ENCODE peak calls at places on chromosomes 11 and 22, in eight cellular contexts. One of them, this sample, is unnamed. For H3K4me1, the result is how much of the 10 kb centered on the place peaks cover.

GRCh38 chr11:119323532-119324033 is 6.7 kb upstream of the MCAM start:
- DNase-seq in fibroblast of lung: peak
- DNase-seq in tibial nerve: peak
- DNase-seq in testis: peak
- DNase-seq in GM23248: peak
- DNase-seq in tibial artery: peak
- DNase-seq in right cardiac atrium: peak
- DNase-seq in effector memory CD4-positive, alpha-beta T cell: peak
- DNase-seq in this sample: peak

GRCh38 chr11:130314184-130314748 is 451 bp downstream of the ZBTB44 start:
- DNase-seq in fibroblast of lung: peak
- DNase-seq in tibial nerve: peak
- DNase-seq in testis: peak
- DNase-seq in GM23248: peak
- DNase-seq in tibial artery: peak
- DNase-seq in right cardiac atrium: peak
- DNase-seq in effector memory CD4-positive, alpha-beta T cell: peak
- DNase-seq in this sample: peak

GRCh38 chr11:64848779-64849599 is 4.5 kb upstream of the CDC42BPG start:
- DNase-seq in fibroblast of lung: no peak
- DNase-seq in tibial nerve: no peak
- DNase-seq in testis: no peak
- DNase-seq in GM23248: no peak
- DNase-seq in tibial artery: no peak
- DNase-seq in right cardiac atrium: no peak
- DNase-seq in effector memory CD4-positive, alpha-beta T cell: no peak
- DNase-seq in this sample: peak

GRCh38 chr11:120894207-120894989 is 129.5 kb upstream of the TBCEL start:
- DNase-seq in fibroblast of lung: no peak
- DNase-seq in tibial nerve: no peak
- DNase-seq in testis: no peak
- DNase-seq in GM23248: no peak
- DNase-seq in tibial artery: no peak
- DNase-seq in right cardiac atrium: no peak
- DNase-seq in effector memory CD4-positive, alpha-beta T cell: no peak
- DNase-seq in this sample: no peak

GRCh38 chr22:20043057-20043996 is 22.4 kb downstream of the TANGO2 start:
- DNase-seq in fibroblast of lung: no peak
- DNase-seq in tibial nerve: no peak
- DNase-seq in testis: no peak
- DNase-seq in GM23248: no peak
- DNase-seq in tibial artery: no peak
- DNase-seq in right cardiac atrium: peak
- DNase-seq in effector memory CD4-positive, alpha-beta T cell: no peak
- DNase-seq in this sample: no peak

GRCh38 chr22:39024923-39025322 is 4.0 kb downstream of the APOBEC3D start:
- DNase-seq in fibroblast of lung: no peak
- DNase-seq in tibial nerve: no peak
- DNase-seq in testis: no peak
- DNase-seq in GM23248: no peak
- DNase-seq in tibial artery: no peak
- DNase-seq in right cardiac atrium: no peak
- DNase-seq in effector memory CD4-positive, alpha-beta T cell: no peak
- DNase-seq in this sample: peak

GRCh38 chr11:316031-316701 is 2.3 kb downstream of the IFITM1 start:
- DNase-seq in fibroblast of lung: no peak
- DNase-seq in tibial nerve: no peak
- DNase-seq in testis: no peak
- DNase-seq in GM23248: peak
- DNase-seq in tibial artery: peak
- DNase-seq in right cardiac atrium: peak
- DNase-seq in effector memory CD4-positive, alpha-beta T cell: no peak
- DNase-seq in this sample: peak

GRCh38 chr11:130071211-130071712 is 1.6 kb downstream of the APLP2 start:
- DNase-seq in fibroblast of lung: peak
- DNase-seq in tibial nerve: no peak
- DNase-seq in testis: no peak
- DNase-seq in GM23248: peak
- DNase-seq in tibial artery: no peak
- DNase-seq in right cardiac atrium: no peak
- DNase-seq in effector memory CD4-positive, alpha-beta T cell: no peak
- DNase-seq in this sample: no peak

GRCh38 chr11:20397281-20397680 is 9.8 kb downstream of the PRMT3 start:
- DNase-seq in fibroblast of lung: peak
- DNase-seq in tibial nerve: no peak
- DNase-seq in testis: peak
- DNase-seq in GM23248: peak
- DNase-seq in tibial artery: no peak
- DNase-seq in right cardiac atrium: no peak
- DNase-seq in effector memory CD4-positive, alpha-beta T cell: no peak
- DNase-seq in this sample: no peak

GRCh38 chr22:39502789-39503464 is 837 bp downstream of the MIEF1 start:
- DNase-seq in fibroblast of lung: peak
- DNase-seq in tibial nerve: no peak
- DNase-seq in testis: no peak
- DNase-seq in GM23248: peak
- DNase-seq in tibial artery: no peak
- DNase-seq in right cardiac atrium: peak
- DNase-seq in effector memory CD4-positive, alpha-beta T cell: no peak
- DNase-seq in this sample: no peak

GRCh38 chr11:3879216-3879966 is 23.9 kb downstream of the STIM1 start:
- DNase-seq in fibroblast of lung: no peak
- DNase-seq in tibial nerve: no peak
- DNase-seq in testis: no peak
- DNase-seq in GM23248: no peak
- DNase-seq in tibial artery: no peak
- DNase-seq in right cardiac atrium: no peak
- DNase-seq in effector memory CD4-positive, alpha-beta T cell: no peak
- DNase-seq in this sample: no peak

GRCh38 chr11:3885855-3886254 is 30.4 kb downstream of the STIM1 start:
- DNase-seq in fibroblast of lung: no peak
- DNase-seq in tibial nerve: no peak
- DNase-seq in testis: no peak
- DNase-seq in GM23248: no peak
- DNase-seq in tibial artery: no peak
- DNase-seq in right cardiac atrium: no peak
- DNase-seq in effector memory CD4-positive, alpha-beta T cell: no peak
- DNase-seq in this sample: no peak

GRCh38 chr11:3880724-3881123 is 25.3 kb downstream of the STIM1 start:
- DNase-seq in fibroblast of lung: no peak
- DNase-seq in tibial nerve: no peak
- DNase-seq in testis: no peak
- DNase-seq in GM23248: peak
- DNase-seq in tibial artery: no peak
- DNase-seq in right cardiac atrium: no peak
- DNase-seq in effector memory CD4-positive, alpha-beta T cell: no peak
- DNase-seq in this sample: no peak

GRCh38 chr11:3879967-3880542 is 24.6 kb downstream of the STIM1 start:
- DNase-seq in fibroblast of lung: no peak
- DNase-seq in tibial nerve: no peak
- DNase-seq in testis: no peak
- DNase-seq in GM23248: no peak
- DNase-seq in tibial artery: no peak
- DNase-seq in right cardiac atrium: no peak
- DNase-seq in effector memory CD4-positive, alpha-beta T cell: no peak
- DNase-seq in this sample: no peak

GRCh38 chr11:3882671-3883070 is 27.2 kb downstream of the STIM1 start:
- DNase-seq in fibroblast of lung: peak
- DNase-seq in tibial nerve: no peak
- DNase-seq in testis: no peak
- DNase-seq in GM23248: no peak
- DNase-seq in tibial artery: no peak
- DNase-seq in right cardiac atrium: no peak
- DNase-seq in effector memory CD4-positive, alpha-beta T cell: no peak
- DNase-seq in this sample: peak
- H3K27ac ChIP-seq in fibroblast of lung: no peak
- H3K27ac ChIP-seq in tibial nerve: no peak
- H3K27ac ChIP-seq in testis: no peak
- H3K27ac ChIP-seq in GM23248: no peak
- H3K27ac ChIP-seq in tibial artery: no peak
- H3K27ac ChIP-seq in right cardiac atrium: no peak
- H3K27ac ChIP-seq in effector memory CD4-positive, alpha-beta T cell: no peak
- H3K27ac ChIP-seq in this sample: no peak

GRCh38 chr11:43944761-43945311 is 2.4 kb downstream of the C11orf96 start:
- DNase-seq in fibroblast of lung: no peak
- DNase-seq in tibial nerve: peak
- DNase-seq in testis: peak
- DNase-seq in GM23248: peak
- DNase-seq in tibial artery: peak
- DNase-seq in right cardiac atrium: peak
- DNase-seq in effector memory CD4-positive, alpha-beta T cell: peak
- DNase-seq in this sample: peak
- H3K4me3 ChIP-seq in fibroblast of lung: no peak
- H3K4me3 ChIP-seq in tibial nerve: peak
- H3K4me3 ChIP-seq in testis: peak
- H3K4me3 ChIP-seq in GM23248: no peak
- H3K4me3 ChIP-seq in tibial artery: peak
- H3K4me3 ChIP-seq in right cardiac atrium: peak
- H3K4me3 ChIP-seq in effector memory CD4-positive, alpha-beta T cell: no peak
- H3K4me3 ChIP-seq in this sample: no peak

DNA sequence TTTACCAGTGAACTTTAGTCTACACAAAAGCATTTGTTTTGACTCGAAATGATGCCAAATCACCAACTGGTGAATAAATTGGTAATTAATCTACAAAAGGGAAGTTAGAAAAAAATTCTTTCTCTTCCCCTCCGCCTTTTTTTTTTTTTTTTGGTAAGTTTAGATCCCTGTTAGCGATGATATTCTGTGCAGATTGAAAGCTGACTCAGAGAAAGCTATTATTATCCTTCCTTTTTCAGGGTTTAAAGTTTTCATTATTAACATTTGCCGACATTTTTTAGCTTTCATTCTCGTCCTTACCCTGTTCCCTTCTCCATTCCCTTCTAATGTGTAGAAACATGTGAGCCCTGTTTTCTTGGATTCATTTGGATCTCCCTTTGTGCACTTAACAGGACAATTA is 16.8 kb upstream of the NUP160 start:
- DNase-seq in fibroblast of lung: no peak
- DNase-seq in tibial nerve: no peak
- DNase-seq in testis: no peak
- DNase-seq in GM23248: peak
- DNase-seq in tibial artery: no peak
- DNase-seq in right cardiac atrium: no peak
- DNase-seq in effector memory CD4-positive, alpha-beta T cell: no peak
- DNase-seq in this sample: no peak
- H3K4me1 ChIP-seq in fibroblast of lung: under half
- H3K4me1 ChIP-seq in tibial nerve: under half
- H3K4me1 ChIP-seq in testis: under half
- H3K4me1 ChIP-seq in GM23248: half or more
- H3K4me1 ChIP-seq in tibial artery: under half
- H3K4me1 ChIP-seq in right cardiac atrium: under half
- H3K4me1 ChIP-seq in effector memory CD4-positive, alpha-beta T cell: under half
- H3K4me1 ChIP-seq in this sample: under half

GRCh38 chr11:12008790-12009616 is 577 bp upstream of the DKK3 start:
- DNase-seq in fibroblast of lung: peak
- DNase-seq in tibial nerve: no peak
- DNase-seq in testis: peak
- DNase-seq in GM23248: peak
- DNase-seq in tibial artery: peak
- DNase-seq in right cardiac atrium: peak
- DNase-seq in effector memory CD4-positive, alpha-beta T cell: no peak
- DNase-seq in this sample: no peak
- H3K27ac ChIP-seq in fibroblast of lung: peak
- H3K27ac ChIP-seq in tibial nerve: peak
- H3K27ac ChIP-seq in testis: peak
- H3K27ac ChIP-seq in GM23248: no peak
- H3K27ac ChIP-seq in tibial artery: peak
- H3K27ac ChIP-seq in right cardiac atrium: peak
- H3K27ac ChIP-seq in effector memory CD4-positive, alpha-beta T cell: no peak
- H3K27ac ChIP-seq in this sample: no peak

This sample was measured in CD4-positive, CD25-positive, alpha-beta regulatory T cell.